ENCODE peak calls at places on chromosomes 12 and 14, in ten cellular contexts. P, F, R, U, X, Q, V, H, S and B are unnamed samples.

GRCh38 chr12:54259194-54260011 is 20.5 kb downstream of the CBX5 start:
- DNase-seq in X (peak; percentile 26), S (peak; percentile 89), Q (peak; percentile 87), F (peak; percentile 90), V (no peak), U (peak; percentile 66), H (no peak), P (peak; percentile 10), R (peak; percentile 41), B (no peak)

GRCh38 chr14:92897922-92898599 is 24.9 kb upstream of the CHGA start:
- DNase-seq in X (no peak), F (no peak), S (no peak), H (no peak), P (no peak), Q (no peak), U (no peak), V (no peak), R (no peak), B (no peak)

GRCh38 chr12:31214626-31215520 is 111.1 kb downstream of the SINHCAF start:
- DNase-seq in X (no peak), H (no peak), V (no peak), U (no peak), P (no peak), F (no peak), Q (no peak), S (no peak), R (no peak), B (no peak)

GRCh38 chr14:56224691-56225681 is 106.8 kb downstream of the PELI2 start:
- DNase-seq in P (no peak), R (no peak), F (no peak), S (no peak), V (no peak), U (no peak), H (no peak), X (no peak), Q (no peak), B (no peak)

GRCh38 chr14:102086346-102086971 is 385 bp downstream of the HSP90AA1 start:
- DNase-seq in P (peak; percentile 66), H (peak; percentile 18), X (peak; percentile 79), U (peak; percentile 73), F (peak; percentile 29), Q (peak; percentile 42), V (no peak), R (peak; percentile 39), S (peak; percentile 76), B (no peak)

GRCh38 chr14:51386983-51387730 is 147.1 kb downstream of the TMX1 start:
- DNase-seq in U (no peak), X (no peak), P (no peak), F (no peak), R (no peak), V (no peak), Q (no peak), S (no peak), H (no peak), B (no peak)

GRCh38 chr12:107760817-107761501 is at the start of gene PRDM4:
- DNase-seq in V (peak; percentile 53), P (peak; percentile 83), S (peak; percentile 99), H (peak; percentile 90), X (peak; percentile 92), R (peak; percentile 82), U (peak; percentile 96), Q (peak; percentile 97), F (peak; percentile 88), B (peak; percentile 50)

GRCh38 chr12:123097521-123098084 is 53.3 kb downstream of the PITPNM2 start:
- DNase-seq in Q (no peak), U (no peak), H (no peak), R (no peak), X (no peak), V (no peak), P (no peak), S (no peak), F (no peak), B (no peak)

GRCh38 chr12:121159467-121160307 is 27.0 kb downstream of the P2RX7 start:
- DNase-seq in R (no peak), Q (no peak), F (no peak), V (no peak), U (no peak), P (no peak), X (no peak), H (peak; percentile 12), S (no peak), B (no peak)

GRCh38 chr12:111353603-111354295 is 15.1 kb downstream of the PHETA1 start:
- DNase-seq in P (no peak), U (no peak), Q (no peak), H (no peak), R (no peak), S (no peak), F (no peak), V (no peak), X (no peak), B (no peak)

GRCh38 chr12:24197517-24197916 is 248.0 kb upstream of the SOX5 start:
- DNase-seq in Q (no peak), X (no peak), U (no peak), V (no peak), H (no peak), P (no peak), F (no peak), R (peak; percentile 12), S (peak; percentile 7), B (no peak)

GRCh38 chr12:132322206-132323132 is 6.9 kb downstream of the GALNT9 start:
- DNase-seq in U (peak; percentile 22), V (no peak), S (no peak), Q (no peak), R (no peak), H (no peak), P (no peak), X (no peak), F (no peak), B (no peak)

GRCh38 chr14:51004801-51005526 is 60.7 kb upstream of the PYGL start:
- DNase-seq in V (no peak), Q (no peak), P (no peak), H (no peak), S (peak; percentile 16), U (no peak), X (no peak), F (no peak), R (no peak), B (no peak)

GRCh38 chr12:49867580-49868341 is 24.9 kb upstream of the BCDIN3D start:
- DNase-seq in Q (no peak), X (no peak), V (no peak), P (no peak), F (no peak), H (no peak), U (no peak), R (no peak), S (no peak), B (no peak)

GRCh38 chr12:100672075-100672592 is 98.7 kb downstream of the GAS2L3 start:
- DNase-seq in X (no peak), H (peak; percentile 3), S (peak; percentile 14), P (no peak), F (no peak), V (no peak), U (peak; percentile 50), R (peak; percentile 10), Q (peak; percentile 56), B (no peak)

GRCh38 chr14:95477411-95478089 is 38.9 kb downstream of the SYNE3 start:
- DNase-seq in X (no peak), H (no peak), R (no peak), U (no peak), F (no peak), Q (no peak), P (no peak), S (no peak), V (no peak), B (no peak)

GRCh38 chr14:50501642-50502041 is 30.7 kb downstream of the MAP4K5 start:
- DNase-seq in R (no peak), U (no peak), F (no peak), P (no peak), X (no peak), V (no peak), Q (no peak), H (no peak), S (peak; percentile 15), B (no peak)

GRCh38 chr14:23793532-23793931 is 157.4 kb downstream of the DHRS2 start:
- DNase-seq in U (no peak), R (no peak), S (no peak), X (no peak), Q (no peak), F (no peak), H (no peak), P (no peak), V (no peak), B (no peak)

GRCh38 chr12:20629414-20630156 is 65.5 kb upstream of the SLCO1C1 start:
- DNase-seq in Q (no peak), P (no peak), R (no peak), X (no peak), H (no peak), S (peak; percentile 23), U (no peak), F (no peak), V (no peak), B (no peak)